ENCODE peak calls at places on chromosomes 7 and 10, in nine cellular contexts. I is posterior vena cava, J is tibial nerve, T is HuH-7.5, F is GM23248, D is substantia nigra, S is globus pallidus, O is NCI-H345, W is AG20443. G is an unnamed sample.
A peak's percentile ranks its signal among the peaks of the same experiment; 100 is the strongest.

GRCh38 chr10:129772472-129773358 is 191.4 kb downstream of the EBF3 start:
- DNase-seq in S (no peak), T (no peak), W (no peak), J (no peak), O (no peak), D (no peak), I (peak; percentile 64), F (no peak), G (peak; percentile 4)

GRCh38 chr7:3359011-3359410 is 58.0 kb downstream of the SDK1 start:
- DNase-seq in I (no peak), J (no peak), D (no peak), F (no peak), S (no peak), O (no peak), T (no peak), W (no peak), G (no peak)

GRCh38 chr7:94421711-94422110 is 27.0 kb downstream of the COL1A2 start:
- DNase-seq in F (peak; percentile 33), T (no peak), J (no peak), W (no peak), O (no peak), I (no peak), D (no peak), S (no peak), G (no peak)

GRCh38 chr10:34780818-34781380 is 34.2 kb downstream of the PARD3 start:
- DNase-seq in W (no peak), D (no peak), S (no peak), O (no peak), I (no peak), F (no peak), T (no peak), J (no peak), G (peak; percentile 70)

GRCh38 chr10:12847361-12847975 is 154.0 kb downstream of the CCDC3 start:
- DNase-seq in S (no peak), D (no peak), I (no peak), O (no peak), W (no peak), J (no peak), F (no peak), T (no peak), G (no peak)

GRCh38 chr7:22726345-22726848 is 603 bp upstream of the IL6 start:
- DNase-seq in F (peak; percentile 91), I (peak; percentile 85), S (no peak), O (peak; percentile 16), D (no peak), T (peak; percentile 46), W (peak; percentile 74), J (no peak), G (peak; percentile 43)

GRCh38 chr7:13639416-13639815 is 350.1 kb downstream of the ETV1 start:
- DNase-seq in T (no peak), O (peak; percentile 97), S (no peak), J (no peak), I (no peak), D (no peak), W (no peak), F (no peak), G (no peak)

GRCh38 chr7:143405158-143405557 is 3.5 kb downstream of the EPHA1 start:
- DNase-seq in I (no peak), J (no peak), W (no peak), O (no peak), S (no peak), F (no peak), D (no peak), T (no peak), G (no peak)

GRCh38 chr7:17985473-17986239 is 42.0 kb downstream of the PRPS1L1 start:
- DNase-seq in O (no peak), D (no peak), F (no peak), T (no peak), I (no peak), J (no peak), W (no peak), S (no peak), G (no peak)

GRCh38 chr10:114045071-114045737 is 1.5 kb downstream of the ADRB1 start:
- DNase-seq in J (no peak), F (peak; percentile 52), O (peak; percentile 4), T (peak; percentile 29), I (peak; percentile 83), W (peak; percentile 64), D (no peak), S (no peak), G (no peak)

GRCh38 chr7:43668035-43668434 is 61.3 kb downstream of the COA1 start:
- DNase-seq in O (no peak), S (no peak), T (no peak), I (no peak), W (no peak), J (no peak), D (no peak), F (no peak), G (no peak)

GRCh38 chr7:37211097-37211496 is 237.6 kb downstream of the ELMO1 start:
- DNase-seq in W (peak; percentile 61), J (peak; percentile 53), I (peak; percentile 83), S (peak; percentile 73), D (no peak), F (peak; percentile 57), O (no peak), T (no peak), G (peak; percentile 56)

GRCh38 chr7:130070900-130071622 is 727 bp downstream of the KLHDC10 start:
- DNase-seq in W (no peak), S (no peak), F (peak; percentile 48), J (no peak), O (no peak), T (no peak), I (no peak), D (no peak), G (no peak)

GRCh38 chr7:55538538-55538937 is 33.8 kb downstream of the VOPP1 start:
- DNase-seq in J (no peak), T (no peak), F (peak; percentile 97), W (peak; percentile 88), S (no peak), O (no peak), I (no peak), D (no peak), G (no peak)

GRCh38 chr7:137007001-137007725 is 138.7 kb downstream of the CHRM2 start:
- DNase-seq in T (no peak), F (peak; percentile 40), J (no peak), I (no peak), W (peak; percentile 33), S (no peak), D (no peak), O (no peak), G (no peak)

GRCh38 chr7:126227643-126228042 is 1025.1 kb downstream of the GRM8 start:
- DNase-seq in S (no peak), O (no peak), F (no peak), I (no peak), W (no peak), J (no peak), D (no peak), T (no peak), G (no peak)

GRCh38 chr10:132588301-132589013 is 50.9 kb downstream of the INPP5A start:
- DNase-seq in F (peak; percentile 16), I (no peak), J (no peak), T (no peak), W (peak; percentile 42), S (peak; percentile 52), O (no peak), D (no peak), G (no peak)